ENCODE peak calls at places on chromosomes 13 and 19, in six cellular contexts. L is stimulated activated CD8-positive, alpha-beta memory T cell treated with anti-CD3 and anti-CD28 coated beads, Interleukin-15, amount 100 ng/mL, for 1 hour; Z is RPMI7951; H is mucosa of descending colon; R is amygdala; S is sciatic nerve. O is an unnamed sample.

GRCh38 chr13:35157143-35157755 is 215.2 kb downstream of the NBEA start:
- DNase-seq in Z (peak), L (no peak), S (no peak), H (peak), R (no peak), O (no peak)

GRCh38 chr13:112324121-112324520 is 52.0 kb upstream of the SPACA7 start:
- DNase-seq in R (no peak), H (no peak), S (no peak), L (no peak), Z (no peak), O (peak)

GRCh38 chr13:26219726-26220125 is 2.4 kb downstream of the RNF6 start:
- DNase-seq in R (no peak), Z (peak), H (no peak), L (no peak), S (no peak), O (no peak)

GRCh38 chr13:24066405-24067292 is 93.9 kb upstream of the SPATA13 start:
- DNase-seq in S (no peak), Z (no peak), L (no peak), H (no peak), R (no peak), O (no peak)

GRCh38 chr19:1093811-1094553 is 1.2 kb downstream of the POLR2E start:
- DNase-seq in R (no peak), S (peak), Z (no peak), L (no peak), H (no peak), O (no peak)

GRCh38 chr19:461664-462551 is 1.1 kb upstream of the SHC2 start:
- DNase-seq in H (peak), Z (no peak), L (no peak), R (peak), S (no peak), O (no peak)

GRCh38 chr19:19606021-19606420 is 12.5 kb downstream of the PBX4 start:
- DNase-seq in H (peak), L (no peak), S (no peak), Z (peak), R (no peak), O (no peak)

GRCh38 chr13:36819064-36819810 is at the start of gene RFXAP:
- DNase-seq in R (peak), S (peak), H (peak), L (peak), Z (peak), O (peak)

GRCh38 chr19:9507285-9507684 is 8.9 kb upstream of the ZNF560 start:
- DNase-seq in H (no peak), L (no peak), R (no peak), Z (no peak), S (no peak), O (no peak)

GRCh38 chr19:39805120-39805519 is 26.5 kb downstream of the LEUTX start:
- DNase-seq in H (no peak), S (no peak), R (no peak), Z (peak), L (no peak), O (no peak)

GRCh38 chr19:55090564-55090963 is 14.9 kb downstream of the EPS8L1 start:
- DNase-seq in H (no peak), R (no peak), S (no peak), Z (no peak), L (no peak), O (peak)